ENCODE peak calls at places on chromosomes 12 and 14, in seven cellular contexts. I is fibroblast of the aortic adventitia, G is WERI-Rb-1, Z is left ventricle myocardium inferior, P is mucosa of descending colon, Y is brain microvascular endothelial cell, W is fibroblast of mammary gland. U is an unnamed sample.
A peak's percentile ranks its signal among the peaks of the same experiment; 100 is the strongest.

GRCh38 chr14:35814371-35815005 is 5.4 kb upstream of the RALGAPA1 start:
- DNase-seq in Z (no peak), G (peak; percentile 84), W (peak; percentile 58), I (peak; percentile 60), P (peak; percentile 83), Y (peak; percentile 48), U (peak; percentile 49)

GRCh38 chr14:95252219-95252618 is 67.5 kb downstream of the CLMN start:
- DNase-seq in W (no peak), I (no peak), G (no peak), Z (no peak), P (no peak), Y (no peak), U (no peak)

GRCh38 chr12:95863337-95863736 is 4.6 kb downstream of the SNRPF start:
- DNase-seq in W (no peak), Z (no peak), G (no peak), I (no peak), Y (no peak), P (no peak), U (no peak)

GRCh38 chr14:44846232-44846824 is 115.4 kb downstream of the KLHL28 start:
- DNase-seq in W (peak; percentile 57), G (no peak), I (peak; percentile 73), Y (peak; percentile 28), Z (no peak), P (peak; percentile 8), U (peak; percentile 40)

GRCh38 chr14:59177229-59177628 is 11.2 kb upstream of the DAAM1 start:
- DNase-seq in Z (no peak), P (no peak), Y (no peak), I (no peak), G (no peak), W (no peak), U (no peak)

GRCh38 chr14:82759691-82760090 is 1226.0 kb upstream of the SEL1L start:
- DNase-seq in W (no peak), P (no peak), Z (no peak), G (no peak), I (no peak), Y (no peak), U (no peak)

GRCh38 chr12:31019106-31019505 is 54.6 kb upstream of the DDX11 start:
- DNase-seq in G (no peak), P (no peak), Y (no peak), Z (no peak), W (no peak), I (no peak), U (no peak)

GRCh38 chr12:78189656-78190055 is 359.0 kb downstream of the NAV3 start:
- DNase-seq in Z (no peak), Y (no peak), W (no peak), G (no peak), I (no peak), P (no peak), U (no peak)

GRCh38 chr12:131882804-131883520 is 11.5 kb upstream of the ULK1 start:
- DNase-seq in Y (no peak), I (no peak), G (no peak), Z (no peak), W (no peak), P (no peak), U (no peak)

GRCh38 chr12:12399161-12399560 is 42.3 kb downstream of the BORCS5 start:
- DNase-seq in P (no peak), W (no peak), I (no peak), G (no peak), Z (no peak), Y (no peak), U (no peak)

GRCh38 chr14:36293824-36294223 is 26.6 kb downstream of the MBIP start:
- DNase-seq in G (no peak), Y (peak; percentile 21), W (peak; percentile 47), Z (no peak), I (peak; percentile 49), P (no peak), U (no peak)

GRCh38 chr12:132228535-132229422 is 84.5 kb downstream of the NOC4L start:
- DNase-seq in Z (no peak), P (no peak), I (no peak), Y (no peak), W (no peak), G (no peak), U (no peak)

GRCh38 chr12:5511644-5512584 is 80.0 kb downstream of the NTF3 start:
- DNase-seq in Z (peak; percentile 40), P (peak; percentile 68), I (peak; percentile 5), W (no peak), Y (no peak), G (no peak), U (peak; percentile 13)

GRCh38 chr12:131901431-131902331 is 7.3 kb downstream of the ULK1 start:
- DNase-seq in Y (no peak), P (peak; percentile 26), Z (peak; percentile 70), I (no peak), G (no peak), W (no peak), U (no peak)

GRCh38 chr14:34571771-34572170 is 32.3 kb upstream of the EAPP start:
- DNase-seq in Z (no peak), W (no peak), I (no peak), Y (no peak), G (no peak), P (no peak), U (no peak)
- H3K4me3 ChIP-seq in Z (no peak overlapping the region), W (no peak overlapping the region), I (no peak overlapping the region), Y (no peak overlapping the region), G (no peak overlapping the region), P (no peak overlapping the region), U (no peak overlapping the region)

DNA sequence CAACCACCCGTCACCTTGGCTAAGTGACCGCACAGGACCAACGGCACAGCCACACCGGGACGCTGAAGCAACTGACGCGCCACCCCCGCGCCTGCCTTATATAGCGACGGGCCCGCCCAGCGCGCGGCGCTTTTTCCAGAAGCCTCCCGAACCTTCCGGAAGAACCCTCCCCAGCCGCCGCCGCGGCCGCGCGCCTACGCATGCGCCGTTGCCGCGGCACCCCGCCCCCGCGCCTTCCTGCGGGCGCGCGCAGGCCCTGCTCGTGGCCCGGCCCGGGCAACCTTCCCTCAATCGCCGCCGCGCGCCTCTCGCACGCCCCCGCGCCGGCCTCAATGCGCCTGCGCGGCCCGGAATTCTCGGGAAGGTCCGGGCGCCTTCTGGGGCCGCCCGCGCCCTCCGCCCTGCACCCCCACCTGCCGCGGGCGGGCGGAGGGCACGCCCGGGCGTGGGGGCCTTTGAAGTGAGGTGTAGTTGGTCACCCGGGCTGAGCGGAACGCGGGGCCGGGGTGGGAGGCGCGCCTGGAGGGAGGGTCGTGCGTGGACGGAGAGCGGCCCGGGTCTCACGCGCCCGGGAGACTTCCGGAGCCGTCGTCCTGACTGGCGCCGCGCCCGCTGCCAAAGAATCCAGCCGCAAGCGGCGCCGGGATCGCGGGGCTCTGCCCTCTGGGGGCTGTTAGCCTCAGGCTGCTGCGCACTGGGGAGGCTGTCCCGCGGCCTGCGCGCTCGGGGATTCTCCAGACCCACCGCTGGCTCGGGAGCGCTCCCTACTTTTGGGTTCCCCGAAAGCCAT is at the start of gene HSP90AA1:
- DNase-seq in P (peak; percentile 95), I (peak; percentile 88), Z (peak; percentile 95), W (peak; percentile 85), Y (peak; percentile 88), G (peak; percentile 91), U (peak; percentile 92)
- TF ChIP-seq CTCF in P (no peak), I (peak; percentile 8), Z (peak; percentile 42), W (no peak), Y (no peak), G (peak; percentile 31), U (peak; percentile 19)

GRCh38 chr14:91364524-91365270 is 52.9 kb downstream of the CCDC88C start:
- DNase-seq in Y (no peak), W (no peak), G (no peak), P (no peak), I (no peak), Z (no peak), U (no peak)
- H3K4me3 ChIP-seq in Y (no peak overlapping the region), W (no peak overlapping the region), G (no peak overlapping the region), P (no peak overlapping the region), I (no peak overlapping the region), Z (no peak overlapping the region), U (no peak overlapping the region)

GRCh38 chr12:109302358-109302757 is 6.7 kb downstream of the FOXN4 start:
- DNase-seq in Y (no peak), W (no peak), P (no peak), G (no peak), I (no peak), Z (no peak), U (no peak)
- TF ChIP-seq CTCF in Y (peak; percentile 21), W (no peak), P (no peak), G (peak; percentile 13), I (no peak), Z (no peak), U (no peak)

DNA sequence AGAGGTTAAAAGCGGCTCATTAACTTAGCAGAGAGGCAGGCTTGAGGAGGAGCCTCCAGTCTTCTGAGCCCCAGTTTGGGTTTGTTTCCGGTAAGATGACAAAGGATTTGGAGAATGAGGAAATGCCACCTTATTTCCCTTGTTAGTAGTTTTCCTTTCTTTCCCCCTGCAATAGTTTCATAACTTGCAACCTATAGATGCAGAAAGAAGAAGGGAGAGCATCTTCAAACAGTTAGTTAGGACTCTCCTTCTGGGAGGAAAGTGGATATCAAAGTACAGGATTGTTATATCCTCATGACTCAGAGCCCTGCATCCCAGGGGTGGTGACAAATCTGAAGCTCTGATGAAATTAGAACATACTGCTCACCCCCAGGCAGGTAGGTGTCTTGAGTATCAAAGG is 180.7 kb upstream of the SLC38A2 start:
- DNase-seq in P (no peak), G (no peak), I (peak; percentile 74), Z (no peak), W (peak; percentile 90), Y (peak; percentile 74), U (peak; percentile 64)
- H3K4me3 ChIP-seq in P (no peak overlapping the region), G (no peak overlapping the region), I (no peak overlapping the region), Z (no peak overlapping the region), W (no peak overlapping the region), Y (no peak overlapping the region), U (no peak overlapping the region)

GRCh38 chr12:68871899-68872298 is 61.1 kb downstream of the CPM start:
- DNase-seq in I (peak; percentile 46), G (peak; percentile 17), Z (no peak), P (no peak), Y (peak; percentile 16), W (peak; percentile 40), U (peak; percentile 26)
- TF ChIP-seq CTCF in I (peak; percentile 35), G (no peak), Z (no peak), P (no peak), Y (peak; percentile 72), W (peak; percentile 33), U (peak; percentile 48)

GRCh38 chr14:90605430-90605829 is 208.6 kb downstream of the CALM1 start:
- DNase-seq in Z (no peak), I (no peak), G (no peak), P (no peak), Y (no peak), W (no peak), U (no peak)
- H3K4me3 ChIP-seq in Z (no peak overlapping the region), I (no peak overlapping the region), G (no peak overlapping the region), P (no peak overlapping the region), Y (no peak overlapping the region), W (no peak overlapping the region), U (no peak overlapping the region)

GRCh38 chr12:40338071-40338470 is 113.3 kb downstream of the LRRK2 start:
- DNase-seq in I (no peak), W (no peak), Y (no peak), P (no peak), G (no peak), Z (no peak), U (no peak)

GRCh38 chr12:40342010-40342409 is 117.2 kb downstream of the LRRK2 start:
- DNase-seq in Y (no peak), I (no peak), Z (no peak), P (no peak), G (no peak), W (no peak), U (no peak)

GRCh38 chr12:40331886-40332285 is 107.1 kb downstream of the LRRK2 start:
- DNase-seq in I (no peak), Z (no peak), P (no peak), W (peak; percentile 24), G (no peak), Y (no peak), U (no peak)

GRCh38 chr12:40336573-40337199 is 111.9 kb downstream of the LRRK2 start:
- DNase-seq in W (peak; percentile 27), G (no peak), P (no peak), Z (no peak), Y (no peak), I (peak; percentile 40), U (peak; percentile 12)
- TF ChIP-seq CTCF in W (peak; percentile 61), G (peak; percentile 37), P (no peak), Z (peak; percentile 52), Y (peak; percentile 52), I (peak; percentile 64), U (peak; percentile 56)